ENCODE peak calls at places on chromosomes 3 and 15, in seven cellular contexts. X is GM23338, D is lower leg skin, K is cardiac fibroblast, M is HFFc6, S is suprapubic skin, R is fibroblast of lung. B is an unnamed sample.

GRCh38 chr3:7309707-7310106 is 448.8 kb downstream of the GRM7 start:
- DNase-seq in X (peak), D (peak), K (peak), M (no peak), S (peak), R (peak), B (no peak)

GRCh38 chr15:48657891-48658591 is 12.5 kb upstream of the FBN1 start:
- DNase-seq in X (no peak), D (no peak), K (peak), M (no peak), S (no peak), R (peak), B (no peak)

GRCh38 chr3:112007641-112008040 is 8.9 kb downstream of the TAGLN3 start:
- DNase-seq in X (no peak), D (no peak), K (peak), M (peak), S (no peak), R (peak), B (no peak)

GRCh38 chr3:45838466-45838865 is 3.5 kb downstream of the LZTFL1 start:
- DNase-seq in X (no peak), D (no peak), K (no peak), M (no peak), S (no peak), R (no peak), B (no peak)

GRCh38 chr3:163490119-163490518 is 1588.2 kb downstream of the SI start:
- DNase-seq in X (peak), D (no peak), K (peak), M (no peak), S (no peak), R (peak), B (no peak)

GRCh38 chr15:80507638-80508316 is 103.6 kb downstream of the ARNT2 start:
- DNase-seq in X (no peak), D (peak), K (peak), M (peak), S (no peak), R (peak), B (no peak)

GRCh38 chr15:56052389-56053045 is 59.1 kb upstream of the NEDD4 start:
- DNase-seq in X (peak), D (no peak), K (peak), M (peak), S (no peak), R (peak), B (no peak)

GRCh38 chr15:31752363-31752762 is 278.0 kb upstream of the CHRNA7 start:
- DNase-seq in X (no peak), D (no peak), K (peak), M (no peak), S (no peak), R (peak), B (no peak)

GRCh38 chr3:170420307-170420821 is 1.7 kb downstream of the CLDN11 start:
- DNase-seq in X (peak), D (no peak), K (peak), M (no peak), S (no peak), R (peak), B (no peak)

GRCh38 chr3:43190682-43191081 is 84.8 kb upstream of the POMGNT2 start:
- DNase-seq in X (no peak), D (no peak), K (peak), M (peak), S (no peak), R (peak), B (no peak)

GRCh38 chr15:71374607-71375352 is 259.5 kb downstream of the THSD4 start:
- DNase-seq in X (no peak), D (no peak), K (no peak), M (peak), S (no peak), R (peak), B (no peak)

GRCh38 chr3:63857311-63857710 is 6.3 kb downstream of the THOC7 start:
- DNase-seq in X (no peak), D (no peak), K (peak), M (no peak), S (no peak), R (no peak), B (no peak)

GRCh38 chr15:35038655-35039534 is 46.2 kb downstream of the NANOGP8 start:
- DNase-seq in X (no peak), D (no peak), K (peak), M (peak), S (no peak), R (peak), B (no peak)

GRCh38 chr3:162489853-162490252 is 993.2 kb downstream of the OTOL1 start:
- DNase-seq in X (peak), D (no peak), K (no peak), M (peak), S (no peak), R (no peak), B (no peak)
- TF ChIP-seq CTCF in X (peak), D (no peak), K (no peak), M (peak), S (no peak), R (no peak), B (peak)

GRCh38 chr15:97456541-97456940 is 504.0 kb upstream of the ARRDC4 start:
- DNase-seq in X (no peak), D (no peak), K (no peak), M (no peak), S (no peak), R (no peak), B (no peak)
- TF ChIP-seq CTCF in X (no peak), D (no peak), K (no peak), M (no peak), S (no peak), R (no peak), B (no peak)

DNA sequence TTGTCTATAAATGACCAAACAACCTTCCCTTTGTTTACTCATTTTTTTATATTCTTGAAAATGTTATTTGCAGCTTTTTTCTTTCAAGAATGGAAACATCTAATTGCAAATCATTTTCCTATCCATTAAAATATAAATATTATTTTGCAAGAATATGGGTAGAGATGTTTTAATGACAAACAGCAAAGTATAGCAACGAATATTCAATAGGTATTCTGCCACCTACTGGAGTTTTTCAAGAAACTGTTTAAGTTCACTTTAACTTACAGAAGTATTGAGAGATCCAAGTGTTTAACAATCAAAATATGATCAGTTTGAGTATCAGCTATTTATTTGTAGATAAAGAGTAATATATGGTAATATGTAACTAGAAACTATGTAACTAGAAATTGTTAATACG is 6.9 kb upstream of the EOGT start:
- DNase-seq in X (no peak), D (no peak), K (peak), M (no peak), S (no peak), R (peak), B (no peak)
- TF ChIP-seq CTCF in X (peak), D (no peak), K (peak), M (peak), S (peak), R (no peak), B (peak)

GRCh38 chr3:123745184-123745855 is 138.8 kb downstream of the MYLK start:
- DNase-seq in X (peak), D (no peak), K (peak), M (no peak), S (no peak), R (peak), B (no peak)
- TF ChIP-seq CTCF in X (peak), D (no peak), K (peak), M (peak), S (no peak), R (peak), B (peak)

GRCh38 chr15:70058642-70059360 is 38.9 kb downstream of the TLE3 start:
- DNase-seq in X (no peak), D (no peak), K (no peak), M (no peak), S (peak), R (no peak), B (no peak)

GRCh38 chr15:70061086-70061370 is 36.7 kb downstream of the TLE3 start:
- DNase-seq in X (no peak), D (no peak), K (peak), M (no peak), S (no peak), R (no peak), B (no peak)

GRCh38 chr15:70061696-70062270 is 35.9 kb downstream of the TLE3 start:
- DNase-seq in X (no peak), D (no peak), K (no peak), M (no peak), S (peak), R (no peak), B (no peak)

GRCh38 chr15:70059476-70060213 is 38.1 kb downstream of the TLE3 start:
- DNase-seq in X (no peak), D (no peak), K (no peak), M (no peak), S (peak), R (no peak), B (no peak)

DNA sequence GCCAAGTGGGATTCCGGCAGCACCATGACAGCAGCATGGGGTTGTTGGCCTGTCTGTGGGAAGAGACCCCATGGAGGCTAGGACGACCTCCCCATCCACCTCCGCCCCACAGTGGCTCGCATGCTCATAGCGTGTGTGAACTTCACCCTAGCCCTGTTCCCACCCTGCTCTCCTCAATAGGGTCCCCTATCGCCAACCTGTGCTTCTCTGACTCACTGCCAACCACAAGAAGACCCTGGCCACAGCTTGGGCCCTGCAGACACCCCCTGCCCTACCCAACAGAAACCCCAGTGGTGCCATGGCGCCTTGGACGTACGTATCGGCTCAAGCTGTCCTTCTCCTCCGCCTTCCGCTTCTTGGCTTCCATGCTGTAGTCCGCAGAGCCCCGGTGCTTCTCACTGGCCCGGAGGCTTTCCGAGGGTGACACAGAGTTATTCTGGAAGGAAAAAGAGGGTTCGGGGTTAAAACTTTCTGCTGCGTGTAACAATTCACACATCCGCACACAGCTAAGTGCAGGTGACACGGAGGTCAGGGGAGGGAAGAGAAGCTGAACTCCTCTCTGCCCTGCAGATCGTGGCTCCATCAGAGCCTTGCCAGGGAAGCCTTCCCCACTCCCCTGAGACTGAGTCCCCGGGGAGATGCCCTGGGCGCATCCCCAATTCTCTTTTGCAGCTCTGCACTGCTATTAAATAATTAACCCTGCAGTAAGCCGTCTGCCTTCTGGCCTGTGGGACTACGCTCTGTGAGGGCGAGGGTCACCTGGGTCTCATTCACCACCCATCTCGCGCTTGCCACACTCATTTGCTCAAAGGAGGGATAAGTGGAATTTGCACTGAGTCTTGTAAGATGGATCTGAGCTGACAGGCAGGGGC is 37.3 kb downstream of the TLE3 start:
- DNase-seq in X (no peak), D (no peak), K (no peak), M (no peak), S (no peak), R (no peak), B (no peak)
- TF ChIP-seq CTCF in X (no peak), D (no peak), K (no peak), M (no peak), S (no peak), R (no peak), B (no peak)

GRCh38 chr15:64702816-64703631 is 72.4 kb downstream of the RBPMS2 start:
- DNase-seq in X (peak), D (peak), K (peak), M (peak), S (peak), R (peak), B (peak)
- TF ChIP-seq CTCF in X (no peak), D (no peak), K (no peak), M (peak), S (no peak), R (no peak), B (peak)

GRCh38 chr15:86213420-86213819 is 133.7 kb downstream of the AGBL1 start:
- DNase-seq in X (peak), D (no peak), K (no peak), M (no peak), S (no peak), R (no peak), B (no peak)
- TF ChIP-seq CTCF in X (peak), D (no peak), K (no peak), M (no peak), S (no peak), R (no peak), B (no peak)

GRCh38 chr3:134449277-134449676 is 36.5 kb downstream of the ANAPC13 start:
- DNase-seq in X (peak), D (no peak), K (peak), M (peak), S (no peak), R (peak), B (no peak)
- TF ChIP-seq CTCF in X (peak), D (no peak), K (peak), M (peak), S (peak), R (peak), B (peak)

GRCh38 chr3:168620854-168621253 is 525.1 kb upstream of the GOLIM4 start:
- DNase-seq in X (peak), D (no peak), K (peak), M (no peak), S (no peak), R (peak), B (no peak)
- TF ChIP-seq CTCF in X (peak), D (no peak), K (peak), M (peak), S (no peak), R (peak), B (peak)

DNA sequence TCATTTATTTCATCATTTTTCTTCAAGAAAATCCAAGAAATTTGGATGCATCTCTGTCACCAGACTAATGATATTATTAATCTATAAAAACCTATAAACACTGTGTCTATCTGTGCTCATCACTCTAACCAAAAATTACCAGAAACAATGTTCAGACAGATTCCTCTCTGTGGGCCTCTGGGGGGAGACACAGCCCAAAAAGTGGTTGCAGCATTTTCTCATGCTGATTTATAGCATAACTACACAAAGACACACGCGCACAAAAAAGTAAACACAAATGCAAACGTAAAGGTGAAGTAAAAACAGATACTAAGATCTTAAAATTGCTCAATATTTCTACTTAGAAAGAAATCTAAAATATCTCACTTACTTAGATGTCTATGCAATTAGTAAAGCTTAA is 976.0 kb downstream of the GBE1 start:
- DNase-seq in X (peak), D (no peak), K (no peak), M (no peak), S (no peak), R (no peak), B (no peak)
- TF ChIP-seq CTCF in X (peak), D (no peak), K (no peak), M (no peak), S (no peak), R (no peak), B (peak)

B was measured in chondrocyte.